ENCODE peak calls at places on chromosomes 3 and 15, in seven cellular contexts. One of them, this sample, is unnamed.

GRCh38 chr15:84023636-84024035 is 211.9 kb upstream of the GOLGA6L4 start:
- DNase-seq in H9: no peak
- DNase-seq in mesendoderm: peak
- DNase-seq in IMR-90: peak
- DNase-seq in H1: no peak
- DNase-seq in mesenchymal stem cell: peak
- DNase-seq in trophoblast cell: peak
- DNase-seq in this sample: no peak

GRCh38 chr3:104628185-104628789 is 738.4 kb upstream of the ALCAM start:
- DNase-seq in H9: no peak
- DNase-seq in mesendoderm: peak
- DNase-seq in IMR-90: peak
- DNase-seq in H1: no peak
- DNase-seq in mesenchymal stem cell: peak
- DNase-seq in trophoblast cell: no peak
- DNase-seq in this sample: peak

GRCh38 chr3:166190360-166190759 is 353.1 kb upstream of the BCHE start:
- DNase-seq in H9: no peak
- DNase-seq in mesendoderm: peak
- DNase-seq in IMR-90: peak
- DNase-seq in H1: peak
- DNase-seq in mesenchymal stem cell: peak
- DNase-seq in trophoblast cell: no peak
- DNase-seq in this sample: no peak

GRCh38 chr3:139159356-139159755 is 114.7 kb upstream of the PRR23C start:
- DNase-seq in H9: no peak
- DNase-seq in mesendoderm: no peak
- DNase-seq in IMR-90: no peak
- DNase-seq in H1: no peak
- DNase-seq in mesenchymal stem cell: no peak
- DNase-seq in trophoblast cell: no peak
- DNase-seq in this sample: no peak

GRCh38 chr3:155426524-155427230 is 133.2 kb upstream of the STRIT1 start:
- DNase-seq in H9: no peak
- DNase-seq in mesendoderm: no peak
- DNase-seq in IMR-90: no peak
- DNase-seq in H1: no peak
- DNase-seq in mesenchymal stem cell: peak
- DNase-seq in trophoblast cell: peak
- DNase-seq in this sample: no peak

GRCh38 chr15:85854345-85855097 is 59.8 kb upstream of the KLHL25 start:
- DNase-seq in H9: peak
- DNase-seq in mesendoderm: peak
- DNase-seq in IMR-90: peak
- DNase-seq in H1: no peak
- DNase-seq in mesenchymal stem cell: peak
- DNase-seq in trophoblast cell: no peak
- DNase-seq in this sample: peak

GRCh38 chr3:138945646-138946553 is 1.0 kb downstream of the FOXL2 start:
- DNase-seq in H9: peak
- DNase-seq in mesendoderm: peak
- DNase-seq in IMR-90: peak
- DNase-seq in H1: no peak
- DNase-seq in mesenchymal stem cell: no peak
- DNase-seq in trophoblast cell: peak
- DNase-seq in this sample: no peak

GRCh38 chr15:64905119-64905831 is 6.4 kb upstream of the ANKDD1A start:
- DNase-seq in H9: peak
- DNase-seq in mesendoderm: peak
- DNase-seq in IMR-90: peak
- DNase-seq in H1: peak
- DNase-seq in mesenchymal stem cell: peak
- DNase-seq in trophoblast cell: peak
- DNase-seq in this sample: peak

GRCh38 chr3:119294889-119295769 is 946 bp downstream of the ARHGAP31 start:
- DNase-seq in H9: peak
- DNase-seq in mesendoderm: peak
- DNase-seq in IMR-90: peak
- DNase-seq in H1: no peak
- DNase-seq in mesenchymal stem cell: peak
- DNase-seq in trophoblast cell: no peak
- DNase-seq in this sample: peak

GRCh38 chr15:49036650-49037545 is 9.3 kb downstream of the SECISBP2L start:
- DNase-seq in H9: no peak
- DNase-seq in mesendoderm: no peak
- DNase-seq in IMR-90: peak
- DNase-seq in H1: no peak
- DNase-seq in mesenchymal stem cell: peak
- DNase-seq in trophoblast cell: no peak
- DNase-seq in this sample: no peak

GRCh38 chr15:55389276-55389631 is 18.9 kb downstream of the CCPG1 start:
- DNase-seq in H9: no peak
- DNase-seq in mesendoderm: no peak
- DNase-seq in IMR-90: peak
- DNase-seq in H1: no peak
- DNase-seq in mesenchymal stem cell: peak
- DNase-seq in trophoblast cell: no peak
- DNase-seq in this sample: no peak

GRCh38 chr15:85495096-85495495 is 114.7 kb downstream of the AKAP13 start:
- DNase-seq in H9: no peak
- DNase-seq in mesendoderm: no peak
- DNase-seq in IMR-90: no peak
- DNase-seq in H1: no peak
- DNase-seq in mesenchymal stem cell: no peak
- DNase-seq in trophoblast cell: no peak
- DNase-seq in this sample: no peak

GRCh38 chr15:41661078-41661528 is 898 bp downstream of the MGA start:
- DNase-seq in H9: no peak
- DNase-seq in mesendoderm: no peak
- DNase-seq in IMR-90: no peak
- DNase-seq in H1: no peak
- DNase-seq in mesenchymal stem cell: no peak
- DNase-seq in trophoblast cell: no peak
- DNase-seq in this sample: no peak

GRCh38 chr3:39843440-39843839 is 34.0 kb downstream of the MYRIP start:
- DNase-seq in H9: no peak
- DNase-seq in mesendoderm: no peak
- DNase-seq in IMR-90: no peak
- DNase-seq in H1: no peak
- DNase-seq in mesenchymal stem cell: no peak
- DNase-seq in trophoblast cell: no peak
- DNase-seq in this sample: no peak

GRCh38 chr15:70508561-70509281 is 254.6 kb downstream of the UACA start:
- DNase-seq in H9: no peak
- DNase-seq in mesendoderm: peak
- DNase-seq in IMR-90: peak
- DNase-seq in H1: no peak
- DNase-seq in mesenchymal stem cell: peak
- DNase-seq in trophoblast cell: peak
- DNase-seq in this sample: no peak

GRCh38 chr3:179771797-179772196 is 119.0 kb downstream of the USP13 start:
- DNase-seq in H9: no peak
- DNase-seq in mesendoderm: peak
- DNase-seq in IMR-90: no peak
- DNase-seq in H1: no peak
- DNase-seq in mesenchymal stem cell: no peak
- DNase-seq in trophoblast cell: no peak
- DNase-seq in this sample: no peak

GRCh38 chr15:92112180-92112579 is 258.7 kb downstream of the SLCO3A1 start:
- DNase-seq in H9: no peak
- DNase-seq in mesendoderm: no peak
- DNase-seq in IMR-90: peak
- DNase-seq in H1: no peak
- DNase-seq in mesenchymal stem cell: no peak
- DNase-seq in trophoblast cell: no peak
- DNase-seq in this sample: no peak

GRCh38 chr3:27073903-27074302 is 295.3 kb downstream of the NEK10 start:
- DNase-seq in H9: no peak
- DNase-seq in mesendoderm: no peak
- DNase-seq in IMR-90: no peak
- DNase-seq in H1: no peak
- DNase-seq in mesenchymal stem cell: no peak
- DNase-seq in trophoblast cell: no peak
- DNase-seq in this sample: no peak

GRCh38 chr3:73026111-73026510 is 29.5 kb downstream of the PPP4R2 start:
- DNase-seq in H9: no peak
- DNase-seq in mesendoderm: no peak
- DNase-seq in IMR-90: no peak
- DNase-seq in H1: no peak
- DNase-seq in mesenchymal stem cell: no peak
- DNase-seq in trophoblast cell: no peak
- DNase-seq in this sample: no peak

GRCh38 chr15:63487076-63487757 is 17.2 kb upstream of the USP3 start:
- DNase-seq in H9: peak
- DNase-seq in mesendoderm: peak
- DNase-seq in IMR-90: peak
- DNase-seq in H1: peak
- DNase-seq in mesenchymal stem cell: peak
- DNase-seq in trophoblast cell: peak
- DNase-seq in this sample: peak

GRCh38 chr3:190614466-190615384 is 100.8 kb downstream of the IL1RAP start:
- DNase-seq in H9: no peak
- DNase-seq in mesendoderm: no peak
- DNase-seq in IMR-90: peak
- DNase-seq in H1: no peak
- DNase-seq in mesenchymal stem cell: peak
- DNase-seq in trophoblast cell: no peak
- DNase-seq in this sample: no peak

DNA sequence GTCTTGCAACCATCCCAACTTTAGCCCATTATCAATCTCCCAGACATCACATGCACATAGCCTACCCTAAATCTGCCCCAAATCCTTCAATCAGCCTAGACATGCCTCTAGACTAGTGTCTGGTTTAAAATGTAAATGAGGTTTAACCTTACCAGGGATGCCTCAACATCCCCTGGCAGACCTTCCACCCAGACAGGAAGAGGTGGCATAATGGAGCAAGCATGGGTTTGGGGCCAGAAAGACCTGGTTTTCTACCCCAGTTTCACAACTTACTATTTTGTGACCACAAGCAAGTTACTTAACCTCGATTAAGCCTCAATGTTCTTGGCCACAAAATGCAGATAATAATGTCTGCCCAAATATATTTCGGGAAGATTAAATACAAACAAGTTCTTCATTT is 28.3 kb upstream of the THBS1 start:
- DNase-seq in H9: no peak
- DNase-seq in mesendoderm: no peak
- DNase-seq in IMR-90: no peak
- DNase-seq in H1: no peak
- DNase-seq in mesenchymal stem cell: no peak
- DNase-seq in trophoblast cell: no peak
- DNase-seq in this sample: no peak
- H2AK5ac ChIP-seq in H9: no peak
- H2AK5ac ChIP-seq in mesendoderm: no peak
- H2AK5ac ChIP-seq in IMR-90: no peak
- H2AK5ac ChIP-seq in H1: no peak
- H2AK5ac ChIP-seq in mesenchymal stem cell: no peak
- H2AK5ac ChIP-seq in trophoblast cell: no peak
- H2AK5ac ChIP-seq in this sample: no peak

GRCh38 chr15:32723171-32723948 is 5.6 kb downstream of the GREM1 start:
- DNase-seq in H9: no peak
- DNase-seq in mesendoderm: no peak
- DNase-seq in IMR-90: no peak
- DNase-seq in H1: no peak
- DNase-seq in mesenchymal stem cell: no peak
- DNase-seq in trophoblast cell: no peak
- DNase-seq in this sample: no peak
- H4K8ac ChIP-seq in H9: no peak
- H4K8ac ChIP-seq in mesendoderm: no peak
- H4K8ac ChIP-seq in IMR-90: peak
- H4K8ac ChIP-seq in H1: no peak
- H4K8ac ChIP-seq in mesenchymal stem cell: no peak
- H4K8ac ChIP-seq in trophoblast cell: no peak
- H4K8ac ChIP-seq in this sample: no peak

GRCh38 chr3:58331593-58332152 is 1.0 kb upstream of the PXK start:
- DNase-seq in H9: no peak
- DNase-seq in mesendoderm: no peak
- DNase-seq in IMR-90: no peak
- DNase-seq in H1: no peak
- DNase-seq in mesenchymal stem cell: no peak
- DNase-seq in trophoblast cell: no peak
- DNase-seq in this sample: no peak

GRCh38 chr3:58334013-58334321 is 1.3 kb downstream of the PXK start:
- DNase-seq in H9: no peak
- DNase-seq in mesendoderm: no peak
- DNase-seq in IMR-90: no peak
- DNase-seq in H1: no peak
- DNase-seq in mesenchymal stem cell: peak
- DNase-seq in trophoblast cell: no peak
- DNase-seq in this sample: no peak

GRCh38 chr3:58332575-58333179 is at the start of gene PXK:
- DNase-seq in H9: peak
- DNase-seq in mesendoderm: peak
- DNase-seq in IMR-90: peak
- DNase-seq in H1: no peak
- DNase-seq in mesenchymal stem cell: peak
- DNase-seq in trophoblast cell: peak
- DNase-seq in this sample: peak

GRCh38 chr3:58335432-58335947 is 2.8 kb downstream of the PXK start:
- DNase-seq in H9: no peak
- DNase-seq in mesendoderm: no peak
- DNase-seq in IMR-90: no peak
- DNase-seq in H1: no peak
- DNase-seq in mesenchymal stem cell: no peak
- DNase-seq in trophoblast cell: no peak
- DNase-seq in this sample: no peak

DNA sequence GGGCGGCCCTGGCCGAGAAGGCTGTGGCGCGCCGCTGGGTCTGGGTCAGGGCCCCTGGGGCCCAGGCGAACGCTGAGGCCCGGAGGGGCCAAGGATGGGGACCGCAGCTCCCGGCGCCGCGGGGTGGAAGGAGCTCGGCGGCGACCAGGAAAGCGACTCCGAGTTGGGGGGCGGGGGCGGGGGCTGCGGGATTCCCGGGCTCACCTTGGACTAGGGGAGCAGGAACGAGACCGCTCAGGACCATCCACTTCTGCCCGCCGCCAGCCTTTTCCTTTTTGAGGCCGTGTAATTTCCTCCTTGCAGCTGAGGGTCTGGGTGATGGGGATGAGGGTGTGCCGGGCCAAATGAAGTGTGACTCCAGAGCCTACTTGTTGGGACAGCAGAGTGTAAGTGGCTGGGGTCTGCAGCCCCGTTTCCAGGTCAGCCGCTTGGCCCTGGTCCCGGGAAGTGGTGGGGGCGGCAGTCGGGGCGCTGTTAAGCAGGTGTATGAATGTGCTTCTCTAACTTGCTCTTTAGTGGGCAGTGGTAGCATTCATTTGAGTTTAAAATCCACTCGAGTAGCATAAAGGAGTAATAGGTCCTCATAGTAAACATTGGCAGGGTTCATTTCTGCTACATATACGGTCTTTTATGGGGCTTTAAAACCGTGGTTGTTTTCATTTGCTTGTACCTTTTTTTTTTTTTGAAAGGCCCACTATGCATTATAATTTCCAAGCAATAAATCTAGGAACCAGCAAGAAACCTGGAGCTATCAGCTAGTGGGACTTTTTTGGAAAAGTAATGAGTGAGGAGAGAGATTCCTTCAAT is 717 bp downstream of the PXK start:
- DNase-seq in H9: peak
- DNase-seq in mesendoderm: peak
- DNase-seq in IMR-90: no peak
- DNase-seq in H1: no peak
- DNase-seq in mesenchymal stem cell: no peak
- DNase-seq in trophoblast cell: no peak
- DNase-seq in this sample: peak
- H3K27ac ChIP-seq in H9: no peak
- H3K27ac ChIP-seq in mesendoderm: no peak
- H3K27ac ChIP-seq in IMR-90: peak
- H3K27ac ChIP-seq in H1: no peak
- H3K27ac ChIP-seq in mesenchymal stem cell: no peak
- H3K27ac ChIP-seq in trophoblast cell: no peak
- H3K27ac ChIP-seq in this sample: no peak

GRCh38 chr3:53234130-53234840 is 21.5 kb downstream of the TKT start:
- DNase-seq in H9: no peak
- DNase-seq in mesendoderm: no peak
- DNase-seq in IMR-90: no peak
- DNase-seq in H1: no peak
- DNase-seq in mesenchymal stem cell: no peak
- DNase-seq in trophoblast cell: no peak
- DNase-seq in this sample: no peak
- H2AK5ac ChIP-seq in H9: no peak
- H2AK5ac ChIP-seq in mesendoderm: no peak
- H2AK5ac ChIP-seq in IMR-90: no peak
- H2AK5ac ChIP-seq in H1: no peak
- H2AK5ac ChIP-seq in mesenchymal stem cell: peak
- H2AK5ac ChIP-seq in trophoblast cell: no peak
- H2AK5ac ChIP-seq in this sample: no peak